ENCODE peak calls at places on chromosome X, in six cellular contexts. A is activated CD8-positive, alpha-beta memory T cell treated with anti-CD3 and anti-CD28 coated beads for 4 hours; D is NCI-H345; C is HS-5; P is AG08395; U is endothelial cell. V is an unnamed sample.

GRCh38 chrX:102746134-102746584 is 25.6 kb downstream of the GPRASP3 start:
- DNase-seq in C (no peak), U (peak; percentile 45), A (no peak), P (peak; percentile 22), D (no peak), V (peak; percentile 16)

GRCh38 chrX:53300157-53300556 is 18.8 kb upstream of the IQSEC2 start:
- DNase-seq in U (no peak), A (no peak), C (no peak), D (no peak), P (no peak), V (no peak)

GRCh38 chrX:113868169-113868568 is 715.7 kb upstream of the HTR2C start:
- DNase-seq in U (no peak), D (no peak), A (no peak), P (no peak), C (no peak), V (no peak)

GRCh38 chrX:102517331-102517730 is 792 bp upstream of the TMSB15A start:
- DNase-seq in C (no peak), A (no peak), P (no peak), U (no peak), D (peak; percentile 47), V (no peak)

GRCh38 chrX:12060489-12061260 is 77.6 kb upstream of the FRMPD4 start:
- DNase-seq in A (no peak), U (no peak), C (no peak), D (no peak), P (no peak), V (no peak)

GRCh38 chrX:125382889-125383288 is 63.2 kb downstream of the TEX13C start:
- DNase-seq in A (no peak), U (no peak), C (no peak), P (no peak), D (no peak), V (no peak)

GRCh38 chrX:105698386-105698785 is 124.0 kb upstream of the NRK start:
- DNase-seq in U (no peak), A (no peak), C (no peak), D (no peak), P (no peak), V (no peak)

GRCh38 chrX:88325634-88326033 is 421.4 kb upstream of the CPXCR1 start:
- DNase-seq in P (no peak), D (no peak), U (no peak), A (no peak), C (no peak), V (no peak)

V was measured in activated CD4-positive, alpha-beta memory T cell treated with anti-CD3 and anti-CD28 coated beads, Interleukin-2, amount 10 ng/mL, durations not matched to agents 7 days and 5 days.